ENCODE peak calls at places on chromosomes 4 and X, in seven cellular contexts. V, I, W, G, K, D and U are unnamed samples.
A peak's percentile ranks its signal among the peaks of the same experiment; 100 is the strongest.

GRCh38 chr4:55947254-55947882 is 1.4 kb upstream of the CEP135 start:
- DNase-seq in D (peak; percentile 22), G (no peak), V (peak; percentile 4), I (no peak), K (no peak), W (no peak), U (no peak)

GRCh38 chr4:99536148-99536728 is 25.4 kb downstream of the C4orf17 start:
- DNase-seq in D (no peak), G (no peak), I (no peak), V (no peak), W (no peak), K (no peak), U (no peak)

GRCh38 chr4:72631296-72631695 is 62.3 kb upstream of the ADAMTS3 start:
- DNase-seq in D (peak; percentile 84), K (no peak), I (peak; percentile 9), W (peak; percentile 72), V (peak; percentile 75), G (peak; percentile 19), U (peak; percentile 43)

GRCh38 chr4:153393397-153393796 is 48.9 kb downstream of the MND1 start:
- DNase-seq in D (peak; percentile 68), G (no peak), K (no peak), V (peak; percentile 49), I (no peak), W (no peak), U (peak; percentile 46)

GRCh38 chr4:88600129-88600849 is 8.0 kb downstream of the HERC3 start:
- DNase-seq in G (no peak), I (peak; percentile 89), V (no peak), D (peak; percentile 61), K (no peak), W (no peak), U (peak; percentile 90)

GRCh38 chrX:5753291-5753690 is 475.4 kb downstream of the NLGN4X start:
- DNase-seq in D (no peak), W (no peak), G (no peak), K (no peak), I (no peak), V (no peak), U (no peak)

GRCh38 chrX:131802836-131803626 is 220.1 kb upstream of the STK26 start:
- DNase-seq in D (no peak), V (no peak), G (no peak), I (no peak), K (peak; percentile 75), W (peak; percentile 80), U (no peak)

GRCh38 chr4:111991797-111992196 is 153.5 kb upstream of the FAM241A start:
- DNase-seq in V (no peak), D (peak; percentile 76), G (no peak), I (no peak), K (no peak), W (no peak), U (no peak)

GRCh38 chr4:174122705-174123104 is 160.8 kb downstream of the FBXO8 start:
- DNase-seq in D (peak; percentile 21), G (no peak), W (no peak), K (no peak), V (no peak), I (no peak), U (no peak)

GRCh38 chr4:5037553-5038551 is 13.4 kb upstream of the STK32B start:
- DNase-seq in G (no peak), V (peak; percentile 84), W (no peak), D (peak; percentile 89), I (peak; percentile 96), K (no peak), U (peak; percentile 95)

GRCh38 chrX:19625612-19626011 is 110.3 kb upstream of the MAP3K15 start:
- DNase-seq in G (no peak), I (no peak), K (no peak), D (no peak), V (no peak), W (no peak), U (no peak)

GRCh38 chrX:109783712-109784109 is 50.7 kb upstream of the ACSL4 start:
- DNase-seq in V (no peak), K (no peak), D (peak; percentile 5), I (no peak), W (peak; percentile 65), G (no peak), U (no peak)

GRCh38 chrX:70423937-70424336 is 823 bp downstream of the GDPD2 start:
- DNase-seq in V (no peak), D (no peak), G (no peak), I (no peak), W (no peak), K (no peak), U (no peak)

GRCh38 chrX:155966876-155967275 is 30.6 kb upstream of the IL9R start:
- DNase-seq in W (no peak), D (peak; percentile 23), V (no peak), G (no peak), I (no peak), K (peak; percentile 46), U (peak; percentile 1)

DNA sequence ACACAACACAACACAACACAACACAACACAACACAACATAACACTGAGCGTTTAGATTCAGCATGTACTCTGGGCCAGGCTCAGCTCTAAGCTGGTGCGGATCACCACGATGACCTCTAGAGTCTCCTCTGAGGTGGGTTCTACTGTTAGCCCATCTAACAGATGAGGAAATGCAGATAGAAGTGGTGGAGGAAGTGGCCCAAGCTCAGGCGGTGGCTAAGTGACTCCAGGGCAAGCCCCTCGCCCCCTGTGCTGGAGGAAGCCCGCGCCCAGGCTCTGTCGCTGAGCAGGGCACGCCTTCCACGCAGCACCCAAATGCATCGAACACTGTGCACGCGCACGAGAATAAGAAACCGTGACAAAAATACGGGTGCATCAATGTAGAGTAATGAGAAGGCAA is 45.3 kb upstream of the CDKN2AIP start:
- DNase-seq in D (no peak), I (no peak), V (no peak), G (no peak), W (no peak), K (peak; percentile 64), U (no peak)
- H3K4me3 ChIP-seq in D (no peak overlapping the region), I (no peak overlapping the region), V (no peak overlapping the region), G (peak overlapping the region; percentile 68), W (peak overlapping the region; percentile 47), K (no peak overlapping the region), U (no peak overlapping the region)

GRCh38 chr4:177393236-177393635 is 49.0 kb downstream of the AGA start:
- DNase-seq in V (no peak), I (no peak), G (no peak), K (no peak), W (no peak), D (no peak), U (no peak)
- H3K4me3 ChIP-seq in V (no peak overlapping the region), I (no peak overlapping the region), G (no peak overlapping the region), K (no peak overlapping the region), W (no peak overlapping the region), D (no peak overlapping the region), U (no peak overlapping the region)

GRCh38 chr4:150679767-150680088 is 97.8 kb downstream of the MAB21L2 start:
- DNase-seq in G (no peak), W (no peak), D (peak; percentile 13), I (no peak), V (no peak), K (no peak), U (no peak)
- H3K4me3 ChIP-seq in G (no peak overlapping the region), W (no peak overlapping the region), D (no peak overlapping the region), I (no peak overlapping the region), V (no peak overlapping the region), K (no peak overlapping the region), U (no peak overlapping the region)

GRCh38 chr4:25303578-25303977 is 9.0 kb upstream of the ZCCHC4 start:
- DNase-seq in K (no peak), G (no peak), D (no peak), I (no peak), V (no peak), W (no peak), U (no peak)

GRCh38 chr4:25308761-25309160 is 3.8 kb upstream of the ZCCHC4 start:
- DNase-seq in D (peak; percentile 63), G (no peak), K (no peak), W (no peak), I (no peak), V (no peak), U (no peak)

GRCh38 chr4:25308266-25308665 is 4.3 kb upstream of the ZCCHC4 start:
- DNase-seq in V (no peak), K (no peak), G (no peak), D (no peak), W (no peak), I (no peak), U (no peak)

GRCh38 chr4:25307596-25307995 is 5.0 kb upstream of the ZCCHC4 start:
- DNase-seq in D (no peak), I (no peak), G (no peak), V (no peak), W (no peak), K (no peak), U (no peak)

DNA sequence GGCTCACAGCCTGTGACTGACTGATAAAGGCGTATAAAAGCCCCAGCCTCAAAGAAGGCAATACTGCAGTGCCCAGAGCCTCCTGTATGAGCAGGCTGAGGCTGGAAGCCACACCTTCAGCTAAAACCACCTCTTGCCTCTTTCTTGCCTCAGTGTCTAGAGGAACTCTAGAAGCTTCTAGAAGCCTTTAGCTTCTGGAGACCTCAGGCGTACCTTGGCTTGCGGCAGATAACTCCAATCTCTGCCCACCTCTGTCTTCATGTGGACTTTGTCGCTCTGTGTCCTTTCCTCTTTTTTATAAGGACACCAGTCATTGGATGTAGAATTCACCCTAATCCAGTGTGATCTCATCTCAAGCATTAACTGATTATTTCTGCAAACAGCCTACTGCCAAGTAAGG is 5.9 kb upstream of the ZCCHC4 start:
- DNase-seq in K (no peak), D (no peak), I (no peak), W (no peak), V (no peak), G (no peak), U (no peak)
- H3K4me3 ChIP-seq in K (no peak overlapping the region), D (no peak overlapping the region), I (no peak overlapping the region), W (no peak overlapping the region), V (no peak overlapping the region), G (no peak overlapping the region), U (no peak overlapping the region)

GRCh38 chr4:183723561-183724228 is 64.6 kb downstream of the TRAPPC11 start:
- DNase-seq in D (no peak), V (no peak), K (no peak), I (no peak), G (no peak), W (no peak), U (no peak)
- H3K4me3 ChIP-seq in D (no peak overlapping the region), V (no peak overlapping the region), K (peak overlapping the region; percentile 43), I (no peak overlapping the region), G (no peak overlapping the region), W (no peak overlapping the region), U (no peak overlapping the region)

GRCh38 chr4:118849867-118850812 is 14.2 kb upstream of the SEC24D start:
- DNase-seq in V (no peak), W (no peak), G (no peak), D (peak; percentile 49), K (peak; percentile 48), I (no peak), U (no peak)

GRCh38 chr4:118846981-118847380 is 11.1 kb upstream of the SEC24D start:
- DNase-seq in W (no peak), G (no peak), V (no peak), I (no peak), K (no peak), D (no peak), U (no peak)

GRCh38 chr4:118850813-118851173 is 14.9 kb upstream of the SEC24D start:
- DNase-seq in I (no peak), V (no peak), K (no peak), G (no peak), W (no peak), D (no peak), U (no peak)

GRCh38 chr4:118848242-118848641 is 12.3 kb upstream of the SEC24D start:
- DNase-seq in D (no peak), K (no peak), W (no peak), I (no peak), V (no peak), G (no peak), U (no peak)

GRCh38 chr4:118848901-118849300 is 13.0 kb upstream of the SEC24D start:
- DNase-seq in D (no peak), V (no peak), G (no peak), I (no peak), W (no peak), K (no peak), U (no peak)
- H3K4me3 ChIP-seq in D (no peak overlapping the region), V (no peak overlapping the region), G (no peak overlapping the region), I (no peak overlapping the region), W (no peak overlapping the region), K (no peak overlapping the region), U (no peak overlapping the region)